ENCODE peak calls at places on chromosome 6, in six cellular contexts. E, B, X, Z, W and D are unnamed samples.

GRCh38 chr6:2988426-2989331 is 11.0 kb upstream of the NQO2 start:
- DNase-seq in E (peak; percentile 70), B (peak; percentile 89), X (peak; percentile 65), Z (peak; percentile 95), W (peak; percentile 98), D (peak; percentile 77)

GRCh38 chr6:160534050-160534696 is 129.9 kb downstream of the LPA start:
- DNase-seq in E (peak; percentile 53), B (peak; percentile 60), X (peak; percentile 21), Z (peak; percentile 65), W (peak; percentile 76), D (peak; percentile 58)

GRCh38 chr6:85996034-85996375 is 353.3 kb upstream of the SYNCRIP start:
- DNase-seq in E (no peak), B (no peak), X (no peak), Z (no peak), W (no peak), D (no peak)

GRCh38 chr6:106885659-106886058 is 88.9 kb downstream of the CD24 start:
- DNase-seq in E (no peak), B (no peak), X (no peak), Z (no peak), W (peak; percentile 15), D (no peak)

GRCh38 chr6:2876210-2877056 is 26.7 kb downstream of the SERPINB9 start:
- DNase-seq in E (no peak), B (peak; percentile 70), X (no peak), Z (peak; percentile 54), W (peak; percentile 91), D (no peak)

GRCh38 chr6:45835725-45836437 is 179.8 kb downstream of the CLIC5 start:
- DNase-seq in E (no peak), B (no peak), X (no peak), Z (peak; percentile 39), W (no peak), D (no peak)

GRCh38 chr6:161644521-161644920 is 370.7 kb upstream of the AGPAT4 start:
- DNase-seq in E (no peak), B (no peak), X (no peak), Z (no peak), W (no peak), D (no peak)

GRCh38 chr6:134707342-134707982 is 242.4 kb downstream of the ALDH8A1 start:
- DNase-seq in E (no peak), B (no peak), X (no peak), Z (no peak), W (peak; percentile 97), D (no peak)

GRCh38 chr6:7267521-7268091 is 45.4 kb downstream of the SSR1 start:
- DNase-seq in E (no peak), B (no peak), X (no peak), Z (no peak), W (no peak), D (no peak)

GRCh38 chr6:5030596-5031136 is 26.8 kb upstream of the RPP40 start:
- DNase-seq in E (peak; percentile 25), B (peak; percentile 84), X (peak; percentile 44), Z (peak; percentile 90), W (peak; percentile 97), D (peak; percentile 54)

GRCh38 chr6:64486952-64487351 is 851.4 kb downstream of the PHF3 start:
- DNase-seq in E (no peak), B (no peak), X (no peak), Z (no peak), W (no peak), D (no peak)

GRCh38 chr6:13883966-13884365 is 40.8 kb upstream of the RNF182 start:
- DNase-seq in E (no peak), B (no peak), X (no peak), Z (no peak), W (no peak), D (no peak)

GRCh38 chr6:167113047-167113446 is 9.8 kb upstream of the CCR6 start:
- DNase-seq in E (no peak), B (no peak), X (no peak), Z (no peak), W (no peak), D (no peak)

GRCh38 chr6:6320901-6321300 is 439 bp upstream of the F13A1 start:
- DNase-seq in E (no peak), B (no peak), X (no peak), Z (no peak), W (peak; percentile 65), D (no peak)

GRCh38 chr6:109091314-109092009 is 3.2 kb downstream of the SESN1 start:
- DNase-seq in E (no peak), B (no peak), X (no peak), Z (no peak), W (no peak), D (no peak)
- H3K4me3 ChIP-seq in E (peak overlapping the region; percentile 97), B (peak overlapping the region; percentile 88), X (no peak overlapping the region), Z (peak overlapping the region; percentile 67), W (no peak overlapping the region), D (no peak overlapping the region)

GRCh38 chr6:143539723-143540122 is 28.2 kb upstream of the FUCA2 start:
- DNase-seq in E (no peak), B (no peak), X (no peak), Z (no peak), W (peak; percentile 50), D (peak; percentile 49)
- H3K4me1 ChIP-seq in E (peaks cover 81% of the 10 kb centered on the region), B (no peaks in the 10 kb centered on the region), X (peaks cover 5% of the 10 kb centered on the region), Z (no peaks in the 10 kb centered on the region), W (peaks cover 2% of the 10 kb centered on the region), D (peaks cover 77% of the 10 kb centered on the region)

DNA sequence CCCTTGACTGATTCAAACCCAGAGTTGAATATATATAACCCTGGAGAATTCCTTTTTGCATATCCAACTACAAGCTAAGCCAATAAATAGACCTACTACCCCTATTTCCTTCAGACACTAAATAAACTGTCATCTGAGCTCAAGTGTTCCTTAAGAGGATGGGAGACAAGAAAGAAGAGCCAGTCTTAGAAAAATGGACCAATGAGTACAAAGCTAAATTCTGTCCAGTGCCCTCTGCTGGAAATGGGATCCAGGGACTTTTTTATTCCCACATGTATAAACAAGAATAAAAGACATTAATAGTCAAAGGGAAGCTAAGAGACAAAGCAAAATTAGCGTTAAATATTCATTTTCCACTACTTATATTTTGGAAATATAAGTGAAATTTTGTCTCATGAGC is 4.8 kb downstream of the PPP1R10 start:
- DNase-seq in E (no peak), B (no peak), X (no peak), Z (no peak), W (no peak), D (no peak)
- H3K36me3 ChIP-seq in E (peaks cover 41% of the 10 kb centered on the region), B (no peaks in the 10 kb centered on the region), X (peaks cover 28% of the 10 kb centered on the region), Z (peaks cover 27% of the 10 kb centered on the region), W (peaks cover 9% of the 10 kb centered on the region), D (peaks cover 37% of the 10 kb centered on the region)

GRCh38 chr6:88586371-88587157 is 376.9 kb downstream of the RNGTT start:
- DNase-seq in E (no peak), B (no peak), X (no peak), Z (no peak), W (no peak), D (no peak)
- H3K4me3 ChIP-seq in E (no peak overlapping the region), B (no peak overlapping the region), X (no peak overlapping the region), Z (no peak overlapping the region), W (no peak overlapping the region), D (no peak overlapping the region)

GRCh38 chr6:149860513-149860833 is 3.7 kb downstream of the LRP11 start:
- DNase-seq in E (no peak), B (no peak), X (no peak), Z (no peak), W (no peak), D (no peak)

GRCh38 chr6:149859368-149859767 is 4.8 kb downstream of the LRP11 start:
- DNase-seq in E (no peak), B (no peak), X (no peak), Z (no peak), W (no peak), D (no peak)

GRCh38 chr6:149860834-149861602 is 3.1 kb downstream of the LRP11 start:
- DNase-seq in E (no peak), B (no peak), X (no peak), Z (no peak), W (no peak), D (no peak)

GRCh38 chr6:149861603-149862423 is 2.3 kb downstream of the LRP11 start:
- DNase-seq in E (no peak), B (no peak), X (no peak), Z (no peak), W (no peak), D (no peak)

DNA sequence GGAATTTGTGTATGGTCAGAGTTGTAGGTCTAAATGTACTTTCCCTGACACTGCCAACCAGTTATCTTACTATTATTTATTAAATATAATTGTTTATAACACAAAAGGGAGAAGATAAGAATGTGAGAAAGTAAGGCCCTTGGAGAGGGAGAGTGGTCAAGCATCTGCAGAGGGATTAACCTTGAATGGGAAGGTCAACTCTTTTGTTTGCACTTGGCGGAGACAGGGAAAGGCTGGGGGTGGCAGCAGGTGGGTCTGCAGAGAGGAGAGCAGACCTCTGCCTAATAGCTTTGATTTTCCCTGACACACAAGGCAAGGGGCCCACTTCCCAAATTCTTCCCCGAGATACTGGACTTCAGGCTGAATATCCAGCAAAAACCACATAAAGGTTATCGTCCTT is 4.2 kb downstream of the LRP11 start:
- DNase-seq in E (no peak), B (no peak), X (no peak), Z (no peak), W (no peak), D (no peak)
- H3K4me1 ChIP-seq in E (peaks cover 13% of the 10 kb centered on the region), B (peaks cover 3% of the 10 kb centered on the region), X (peaks cover 7% of the 10 kb centered on the region), Z (peaks cover 8% of the 10 kb centered on the region), W (no peaks in the 10 kb centered on the region), D (peaks cover 13% of the 10 kb centered on the region)

DNA sequence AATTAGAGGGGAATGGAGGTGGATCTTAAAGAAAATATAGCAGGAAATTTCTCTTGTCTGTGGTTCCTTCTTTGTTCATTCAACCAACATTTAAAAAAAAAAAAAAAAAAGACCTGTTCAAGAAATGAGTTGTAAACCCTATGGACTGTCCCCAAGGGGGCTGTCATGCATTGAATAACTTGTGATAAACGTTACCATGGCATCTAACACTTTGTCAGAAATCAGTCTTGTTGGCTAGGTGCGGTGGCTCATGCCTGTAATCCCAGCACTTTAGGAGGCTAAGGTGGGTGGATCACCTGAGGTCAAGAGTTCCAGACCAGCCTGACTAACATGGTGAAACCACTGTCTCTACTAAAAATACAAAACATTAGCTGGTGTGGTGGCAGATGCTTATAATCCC is 381.7 kb downstream of the BCKDHB start:
- DNase-seq in E (no peak), B (no peak), X (no peak), Z (no peak), W (peak; percentile 4), D (no peak)
- H3K36me3 ChIP-seq in E (no peaks in the 10 kb centered on the region), B (no peaks in the 10 kb centered on the region), X (no peaks in the 10 kb centered on the region), Z (no peaks in the 10 kb centered on the region), W (no peaks in the 10 kb centered on the region), D (no peaks in the 10 kb centered on the region)

DNA sequence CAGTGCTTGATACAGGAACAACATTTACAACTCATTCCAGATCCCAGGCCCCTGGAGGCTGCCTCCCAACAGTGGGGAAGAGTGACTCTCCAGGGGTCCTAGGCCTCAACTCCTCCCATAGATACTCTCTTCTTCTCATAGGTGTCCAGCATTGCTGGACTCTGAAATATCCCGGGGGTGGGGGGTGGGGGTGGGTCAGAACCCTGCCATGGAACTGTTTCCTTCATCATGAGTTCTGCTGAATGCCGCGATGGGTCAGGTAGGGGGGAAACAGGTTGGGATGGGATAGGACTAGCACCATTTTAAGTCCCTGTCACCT is 4.2 kb downstream of the PIM1 start:
- DNase-seq in E (no peak), B (no peak), X (no peak), Z (no peak), W (no peak), D (no peak)
- H3K4me3 ChIP-seq in E (peak overlapping the region; percentile 98), B (no peak overlapping the region), X (peak overlapping the region; percentile 97), Z (no peak overlapping the region), W (no peak overlapping the region), D (peak overlapping the region; percentile 97)